ENCODE peak calls at places on chromosome 11, in ten cellular contexts. One of them, this sample, is unnamed. For H3K4me1, the result is how much of the 10 kb centered on the place peaks cover.

GRCh38 chr11:74980627-74981026 is 8.1 kb upstream of the NEU3 start:
- DNase-seq in kidney: no peak
- DNase-seq in heart right ventricle: no peak
- DNase-seq in aorta: no peak
- DNase-seq in GM23248: no peak
- DNase-seq in CD4-positive, alpha-beta memory T cell: no peak
- DNase-seq in Panc1: no peak
- DNase-seq in breast epithelium: no peak
- DNase-seq in thoracic aorta: no peak
- DNase-seq in IMR-90: no peak
- DNase-seq in this sample: no peak

GRCh38 chr11:15146271-15147003 is 31.7 kb downstream of the INSC start:
- DNase-seq in kidney: no peak
- DNase-seq in heart right ventricle: no peak
- DNase-seq in aorta: no peak
- DNase-seq in GM23248: peak
- DNase-seq in CD4-positive, alpha-beta memory T cell: no peak
- DNase-seq in Panc1: no peak
- DNase-seq in breast epithelium: no peak
- DNase-seq in thoracic aorta: no peak
- DNase-seq in IMR-90: peak
- DNase-seq in this sample: no peak

GRCh38 chr11:33310720-33311500 is 53.7 kb downstream of the HIPK3 start:
- DNase-seq in kidney: no peak
- DNase-seq in heart right ventricle: no peak
- DNase-seq in aorta: no peak
- DNase-seq in GM23248: no peak
- DNase-seq in CD4-positive, alpha-beta memory T cell: no peak
- DNase-seq in Panc1: no peak
- DNase-seq in breast epithelium: no peak
- DNase-seq in thoracic aorta: no peak
- DNase-seq in IMR-90: peak
- DNase-seq in this sample: no peak

GRCh38 chr11:69801513-69802335 is 17.5 kb downstream of the FGF3 start:
- DNase-seq in kidney: no peak
- DNase-seq in heart right ventricle: no peak
- DNase-seq in aorta: no peak
- DNase-seq in GM23248: no peak
- DNase-seq in CD4-positive, alpha-beta memory T cell: peak
- DNase-seq in Panc1: peak
- DNase-seq in breast epithelium: no peak
- DNase-seq in thoracic aorta: no peak
- DNase-seq in IMR-90: no peak
- DNase-seq in this sample: peak

GRCh38 chr11:29002816-29003215 is 894.6 kb downstream of the METTL15 start:
- DNase-seq in kidney: no peak
- DNase-seq in heart right ventricle: no peak
- DNase-seq in aorta: no peak
- DNase-seq in GM23248: no peak
- DNase-seq in CD4-positive, alpha-beta memory T cell: no peak
- DNase-seq in Panc1: no peak
- DNase-seq in breast epithelium: no peak
- DNase-seq in thoracic aorta: no peak
- DNase-seq in IMR-90: no peak
- DNase-seq in this sample: no peak

GRCh38 chr11:2303627-2304155 is 1.9 kb downstream of the TSPAN32 start:
- DNase-seq in kidney: peak
- DNase-seq in heart right ventricle: peak
- DNase-seq in aorta: no peak
- DNase-seq in GM23248: no peak
- DNase-seq in CD4-positive, alpha-beta memory T cell: no peak
- DNase-seq in Panc1: no peak
- DNase-seq in breast epithelium: peak
- DNase-seq in thoracic aorta: no peak
- DNase-seq in IMR-90: no peak
- DNase-seq in this sample: no peak

GRCh38 chr11:40290031-40290650 is 1169.3 kb downstream of the LRRC4C start:
- DNase-seq in kidney: no peak
- DNase-seq in heart right ventricle: no peak
- DNase-seq in aorta: no peak
- DNase-seq in GM23248: no peak
- DNase-seq in CD4-positive, alpha-beta memory T cell: no peak
- DNase-seq in Panc1: no peak
- DNase-seq in breast epithelium: no peak
- DNase-seq in thoracic aorta: no peak
- DNase-seq in IMR-90: peak
- DNase-seq in this sample: no peak

GRCh38 chr11:61901353-61901858 is 10.1 kb upstream of the FADS3 start:
- DNase-seq in kidney: no peak
- DNase-seq in heart right ventricle: no peak
- DNase-seq in aorta: no peak
- DNase-seq in GM23248: no peak
- DNase-seq in CD4-positive, alpha-beta memory T cell: no peak
- DNase-seq in Panc1: no peak
- DNase-seq in breast epithelium: no peak
- DNase-seq in thoracic aorta: no peak
- DNase-seq in IMR-90: no peak
- DNase-seq in this sample: no peak

GRCh38 chr11:64864473-64865285 is 13.7 kb downstream of the EHD1 start:
- DNase-seq in kidney: peak
- DNase-seq in heart right ventricle: peak
- DNase-seq in aorta: peak
- DNase-seq in GM23248: peak
- DNase-seq in CD4-positive, alpha-beta memory T cell: no peak
- DNase-seq in Panc1: no peak
- DNase-seq in breast epithelium: peak
- DNase-seq in thoracic aorta: peak
- DNase-seq in IMR-90: peak
- DNase-seq in this sample: no peak

GRCh38 chr11:66918751-66919150 is 39.4 kb downstream of the PC start:
- DNase-seq in kidney: no peak
- DNase-seq in heart right ventricle: no peak
- DNase-seq in aorta: no peak
- DNase-seq in GM23248: no peak
- DNase-seq in CD4-positive, alpha-beta memory T cell: no peak
- DNase-seq in Panc1: no peak
- DNase-seq in breast epithelium: no peak
- DNase-seq in thoracic aorta: no peak
- DNase-seq in IMR-90: no peak
- DNase-seq in this sample: no peak

GRCh38 chr11:77064648-77065217 is 2.0 kb upstream of the CAPN5 start:
- DNase-seq in kidney: peak
- DNase-seq in heart right ventricle: no peak
- DNase-seq in aorta: no peak
- DNase-seq in GM23248: no peak
- DNase-seq in CD4-positive, alpha-beta memory T cell: no peak
- DNase-seq in Panc1: no peak
- DNase-seq in breast epithelium: no peak
- DNase-seq in thoracic aorta: no peak
- DNase-seq in IMR-90: no peak
- DNase-seq in this sample: no peak

GRCh38 chr11:77068461-77069335 is 1.9 kb downstream of the CAPN5 start:
- DNase-seq in kidney: no peak
- DNase-seq in heart right ventricle: no peak
- DNase-seq in aorta: no peak
- DNase-seq in GM23248: no peak
- DNase-seq in CD4-positive, alpha-beta memory T cell: no peak
- DNase-seq in Panc1: no peak
- DNase-seq in breast epithelium: no peak
- DNase-seq in thoracic aorta: no peak
- DNase-seq in IMR-90: no peak
- DNase-seq in this sample: peak

GRCh38 chr11:77067776-77068460 is 1.1 kb downstream of the CAPN5 start:
- DNase-seq in kidney: peak
- DNase-seq in heart right ventricle: no peak
- DNase-seq in aorta: peak
- DNase-seq in GM23248: no peak
- DNase-seq in CD4-positive, alpha-beta memory T cell: no peak
- DNase-seq in Panc1: no peak
- DNase-seq in breast epithelium: no peak
- DNase-seq in thoracic aorta: no peak
- DNase-seq in IMR-90: no peak
- DNase-seq in this sample: no peak

GRCh38 chr11:77065878-77066228 is 918 bp upstream of the CAPN5 start:
- DNase-seq in kidney: peak
- DNase-seq in heart right ventricle: peak
- DNase-seq in aorta: peak
- DNase-seq in GM23248: peak
- DNase-seq in CD4-positive, alpha-beta memory T cell: no peak
- DNase-seq in Panc1: no peak
- DNase-seq in breast epithelium: peak
- DNase-seq in thoracic aorta: no peak
- DNase-seq in IMR-90: peak
- DNase-seq in this sample: no peak

GRCh38 chr11:77066229-77067023 is at the start of gene CAPN5:
- DNase-seq in kidney: peak
- DNase-seq in heart right ventricle: peak
- DNase-seq in aorta: peak
- DNase-seq in GM23248: peak
- DNase-seq in CD4-positive, alpha-beta memory T cell: peak
- DNase-seq in Panc1: no peak
- DNase-seq in breast epithelium: peak
- DNase-seq in thoracic aorta: peak
- DNase-seq in IMR-90: peak
- DNase-seq in this sample: peak
- H3K4me1 ChIP-seq in kidney: under half
- H3K4me1 ChIP-seq in heart right ventricle: under half
- H3K4me1 ChIP-seq in aorta: under half
- H3K4me1 ChIP-seq in GM23248: under half
- H3K4me1 ChIP-seq in CD4-positive, alpha-beta memory T cell: under half
- H3K4me1 ChIP-seq in Panc1: under half
- H3K4me1 ChIP-seq in breast epithelium: under half
- H3K4me1 ChIP-seq in thoracic aorta: under half
- H3K4me1 ChIP-seq in IMR-90: under half
- H3K4me1 ChIP-seq in this sample: under half

GRCh38 chr11:116400081-116400480 is 372.7 kb downstream of the BUD13 start:
- DNase-seq in kidney: no peak
- DNase-seq in heart right ventricle: no peak
- DNase-seq in aorta: no peak
- DNase-seq in GM23248: no peak
- DNase-seq in CD4-positive, alpha-beta memory T cell: no peak
- DNase-seq in Panc1: no peak
- DNase-seq in breast epithelium: no peak
- DNase-seq in thoracic aorta: no peak
- DNase-seq in IMR-90: no peak
- DNase-seq in this sample: no peak

GRCh38 chr11:116406042-116406441 is 366.7 kb downstream of the BUD13 start:
- DNase-seq in kidney: no peak
- DNase-seq in heart right ventricle: no peak
- DNase-seq in aorta: no peak
- DNase-seq in GM23248: no peak
- DNase-seq in CD4-positive, alpha-beta memory T cell: no peak
- DNase-seq in Panc1: no peak
- DNase-seq in breast epithelium: no peak
- DNase-seq in thoracic aorta: no peak
- DNase-seq in IMR-90: no peak
- DNase-seq in this sample: no peak

GRCh38 chr11:116404143-116404800 is 368.5 kb downstream of the BUD13 start:
- DNase-seq in kidney: no peak
- DNase-seq in heart right ventricle: no peak
- DNase-seq in aorta: no peak
- DNase-seq in GM23248: no peak
- DNase-seq in CD4-positive, alpha-beta memory T cell: no peak
- DNase-seq in Panc1: no peak
- DNase-seq in breast epithelium: no peak
- DNase-seq in thoracic aorta: no peak
- DNase-seq in IMR-90: no peak
- DNase-seq in this sample: no peak
- H3K4me1 ChIP-seq in kidney: under half
- H3K4me1 ChIP-seq in heart right ventricle: under half
- H3K4me1 ChIP-seq in aorta: under half
- H3K4me1 ChIP-seq in GM23248: under half
- H3K4me1 ChIP-seq in CD4-positive, alpha-beta memory T cell: under half
- H3K4me1 ChIP-seq in Panc1: under half
- H3K4me1 ChIP-seq in breast epithelium: under half
- H3K4me1 ChIP-seq in thoracic aorta: under half
- H3K4me1 ChIP-seq in IMR-90: under half
- H3K4me1 ChIP-seq in this sample: under half

DNA sequence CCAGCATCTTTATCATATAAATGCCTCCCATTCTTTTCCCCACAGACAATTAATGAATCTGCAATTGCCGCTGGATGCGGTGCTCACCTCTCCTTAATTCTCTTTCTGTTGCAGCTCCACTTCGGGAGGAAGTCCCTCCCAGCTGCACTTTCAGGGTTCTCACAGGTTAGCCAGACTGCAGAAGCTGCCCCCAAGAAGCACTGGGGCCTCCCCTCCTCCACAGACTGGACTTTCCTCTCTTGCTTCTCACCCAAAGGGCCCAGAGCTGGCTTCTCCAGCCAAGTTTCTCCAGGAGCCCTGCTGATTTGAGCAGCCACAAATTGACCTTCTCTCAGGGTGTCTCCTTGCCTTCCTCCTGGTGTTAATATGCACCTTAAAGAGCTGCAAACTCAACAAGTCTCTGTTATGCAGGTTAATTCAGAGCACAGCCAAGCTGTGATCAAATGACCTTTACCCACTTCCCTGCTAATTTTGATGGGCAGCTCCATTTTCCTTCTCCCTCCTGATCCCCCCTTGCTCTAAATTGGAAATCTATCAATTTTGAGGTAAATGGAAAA is 298.9 kb downstream of the BUD13 start:
- DNase-seq in kidney: no peak
- DNase-seq in heart right ventricle: no peak
- DNase-seq in aorta: no peak
- DNase-seq in GM23248: no peak
- DNase-seq in CD4-positive, alpha-beta memory T cell: no peak
- DNase-seq in Panc1: no peak
- DNase-seq in breast epithelium: no peak
- DNase-seq in thoracic aorta: no peak
- DNase-seq in IMR-90: no peak
- DNase-seq in this sample: no peak
- H3K4me1 ChIP-seq in kidney: under half
- H3K4me1 ChIP-seq in heart right ventricle: under half
- H3K4me1 ChIP-seq in aorta: under half
- H3K4me1 ChIP-seq in GM23248: under half
- H3K4me1 ChIP-seq in CD4-positive, alpha-beta memory T cell: under half
- H3K4me1 ChIP-seq in Panc1: under half
- H3K4me1 ChIP-seq in breast epithelium: under half
- H3K4me1 ChIP-seq in thoracic aorta: under half
- H3K4me1 ChIP-seq in IMR-90: under half
- H3K4me1 ChIP-seq in this sample: under half

DNA sequence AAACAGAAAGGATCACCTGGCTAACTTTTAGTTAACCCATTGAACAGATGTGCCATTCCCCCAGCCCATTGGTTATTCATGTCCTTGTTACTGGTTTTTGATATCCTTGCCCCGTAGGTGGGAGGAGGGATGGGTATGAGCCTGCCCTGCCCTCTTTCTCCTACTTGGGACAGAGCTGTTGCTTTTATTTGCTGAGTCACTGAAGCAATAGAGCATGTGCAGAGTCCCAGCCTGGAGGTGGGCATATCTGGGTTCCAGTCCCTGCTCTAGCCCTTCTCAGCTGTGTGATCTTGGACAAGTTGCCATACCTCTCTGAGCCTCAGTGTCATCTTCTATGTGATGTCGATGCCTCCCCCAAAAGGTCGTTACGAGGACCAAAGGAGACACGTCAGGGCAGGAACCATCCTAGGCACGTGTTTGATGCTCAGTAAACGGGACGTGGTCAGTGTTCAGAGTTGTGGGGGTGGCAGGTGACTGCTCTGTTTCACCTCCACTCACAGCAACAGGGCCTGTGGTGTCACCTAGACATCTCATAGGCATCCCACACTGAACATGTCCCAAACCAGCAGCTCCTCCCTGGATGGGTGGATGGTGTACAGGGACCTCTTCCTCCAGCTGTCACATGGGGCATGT is 61.0 kb downstream of the BMAL1 start:
- DNase-seq in kidney: no peak
- DNase-seq in heart right ventricle: no peak
- DNase-seq in aorta: no peak
- DNase-seq in GM23248: peak
- DNase-seq in CD4-positive, alpha-beta memory T cell: no peak
- DNase-seq in Panc1: peak
- DNase-seq in breast epithelium: no peak
- DNase-seq in thoracic aorta: no peak
- DNase-seq in IMR-90: peak
- DNase-seq in this sample: no peak
- H3K4me1 ChIP-seq in kidney: under half
- H3K4me1 ChIP-seq in heart right ventricle: half or more
- H3K4me1 ChIP-seq in aorta: under half
- H3K4me1 ChIP-seq in GM23248: half or more
- H3K4me1 ChIP-seq in CD4-positive, alpha-beta memory T cell: half or more
- H3K4me1 ChIP-seq in Panc1: under half
- H3K4me1 ChIP-seq in breast epithelium: under half
- H3K4me1 ChIP-seq in thoracic aorta: under half
- H3K4me1 ChIP-seq in IMR-90: under half
- H3K4me1 ChIP-seq in this sample: under half